ENCODE peak calls at places on chromosomes 13 and 19, in nine cellular contexts. F is activated T-cell treated with anti-CD3 and anti-CD28 coated beads, Interleukin-2, amount 50 U/mL, for 4 hours; H is uterus; O is NCI-H510A treated with DMSO at 0.1 percent for 48 hours; I is brain pericyte; X is mucosa of descending colon; T is aorta; Y is nephron progenitor cell; D is T-helper 2 cell. N is an unnamed sample.
A peak's percentile ranks its signal among the peaks of the same experiment; 100 is the strongest.

GRCh38 chr13:46831588-46832194 is 34.7 kb upstream of the ESD start:
- DNase-seq in D (no peak), F (no peak), T (no peak), X (no peak), I (peak; percentile 4), H (peak; percentile 20), O (peak; percentile 3), Y (peak; percentile 60), N (no peak)

GRCh38 chr19:2371656-2372055 is 11.6 kb downstream of the TMPRSS9 start:
- DNase-seq in X (no peak), D (no peak), I (no peak), F (no peak), Y (no peak), T (no peak), O (no peak), H (no peak), N (no peak)

GRCh38 chr19:46970815-46971214 is 48.8 kb upstream of the NPAS1 start:
- DNase-seq in Y (no peak), H (no peak), O (no peak), I (no peak), D (no peak), X (no peak), F (no peak), T (peak; percentile 30), N (no peak)

GRCh38 chr19:16330368-16330801 is 5.8 kb downstream of the KLF2 start:
- DNase-seq in T (peak; percentile 84), X (peak; percentile 72), Y (no peak), F (peak; percentile 93), I (no peak), O (no peak), D (peak; percentile 94), H (peak; percentile 54), N (peak; percentile 85)

GRCh38 chr19:3220576-3220975 is 3.9 kb upstream of the CELF5 start:
- DNase-seq in O (no peak), T (no peak), I (no peak), Y (no peak), H (no peak), X (no peak), D (no peak), F (no peak), N (no peak)

GRCh38 chr13:91085127-91085526 is 262.4 kb upstream of the MIR17HG start:
- DNase-seq in I (no peak), D (no peak), T (no peak), F (no peak), H (no peak), O (no peak), X (no peak), Y (no peak), N (no peak)

GRCh38 chr19:31578326-31578725 is 229.1 kb upstream of the TSHZ3 start:
- DNase-seq in D (no peak), Y (no peak), F (no peak), H (no peak), T (no peak), O (no peak), I (no peak), X (no peak), N (no peak)

GRCh38 chr13:83765796-83766195 is 116.5 kb downstream of the SLITRK1 start:
- DNase-seq in T (no peak), X (no peak), I (no peak), O (no peak), D (no peak), Y (no peak), F (no peak), H (no peak), N (no peak)

GRCh38 chr19:56692496-56692895 is 20.9 kb upstream of the ZNF835 start:
- DNase-seq in Y (no peak), O (no peak), D (no peak), I (no peak), T (no peak), X (no peak), F (no peak), H (no peak), N (no peak)

GRCh38 chr19:42325896-42326771 is 699 bp downstream of the MEGF8 start:
- DNase-seq in O (peak; percentile 28), Y (peak; percentile 50), I (no peak), H (no peak), D (no peak), X (peak; percentile 62), T (peak; percentile 63), F (no peak), N (no peak)

GRCh38 chr13:105787518-105788085 is 747.9 kb downstream of the EFNB2 start:
- DNase-seq in X (no peak), D (no peak), H (no peak), F (no peak), I (no peak), Y (no peak), T (no peak), O (no peak), N (no peak)

GRCh38 chr19:5952193-5953033 is 25.5 kb downstream of the RANBP3 start:
- DNase-seq in X (no peak), Y (no peak), O (peak; percentile 57), H (no peak), T (no peak), F (no peak), I (no peak), D (no peak), N (peak; percentile 39)

GRCh38 chr13:112711528-112712265 is 21.9 kb downstream of the ATP11A start:
- DNase-seq in X (peak; percentile 60), I (no peak), T (peak; percentile 89), D (no peak), O (peak; percentile 54), Y (peak; percentile 45), F (no peak), H (peak; percentile 93), N (peak; percentile 84)

GRCh38 chr13:26707122-26708006 is 53.2 kb downstream of the GPR12 start:
- DNase-seq in X (no peak), D (peak; percentile 25), Y (peak; percentile 47), F (no peak), I (no peak), T (no peak), H (no peak), O (peak; percentile 43), N (no peak)

GRCh38 chr13:65582160-65582559 is 1648.0 kb downstream of the PCDH9 start:
- DNase-seq in T (no peak), F (no peak), D (no peak), I (no peak), H (no peak), Y (no peak), O (no peak), X (no peak), N (no peak)

GRCh38 chr13:40252241-40252640 is 414.2 kb downstream of the FOXO1 start:
- DNase-seq in O (no peak), F (no peak), T (no peak), Y (no peak), I (no peak), D (no peak), X (no peak), H (no peak), N (no peak)

GRCh38 chr19:49786432-49786831 is 19.6 kb downstream of the AP2A1 start:
- DNase-seq in D (no peak), H (peak; percentile 55), X (no peak), Y (no peak), I (no peak), F (no peak), T (no peak), O (no peak), N (no peak)

GRCh38 chr13:110044521-110045200 is 258.3 kb upstream of the IRS2 start:
- DNase-seq in Y (no peak), F (no peak), H (no peak), D (no peak), O (no peak), I (peak; percentile 57), X (no peak), T (no peak), N (no peak)

GRCh38 chr13:108667205-108667604 is 37.8 kb downstream of the MYO16 start:
- DNase-seq in D (no peak), T (no peak), O (no peak), H (no peak), I (no peak), Y (no peak), F (no peak), X (no peak), N (no peak)

GRCh38 chr13:108929532-108929931 is 300.1 kb downstream of the MYO16 start:
- DNase-seq in I (no peak), O (no peak), F (no peak), T (no peak), H (no peak), Y (no peak), D (no peak), X (no peak), N (no peak)

GRCh38 chr13:73715114-73715909 is 418.9 kb downstream of the KLF12 start:
- DNase-seq in O (no peak), X (no peak), H (no peak), Y (no peak), D (peak; percentile 82), I (no peak), T (no peak), F (peak; percentile 27), N (peak; percentile 66)

GRCh38 chr19:47274891-47275865 is 493 bp downstream of the INAFM1 start:
- DNase-seq in D (no peak), I (no peak), O (no peak), X (no peak), F (peak; percentile 27), Y (peak; percentile 66), T (peak; percentile 71), H (peak; percentile 62), N (peak; percentile 66)

GRCh38 chr19:7783991-7784421 is 21.0 kb downstream of the CLEC4M start:
- DNase-seq in F (no peak), Y (no peak), O (no peak), I (no peak), X (no peak), T (no peak), H (no peak), D (no peak), N (no peak)

GRCh38 chr13:36131931-36132297 is 732 bp upstream of the DCLK1 start:
- DNase-seq in H (peak; percentile 64), X (peak; percentile 36), F (no peak), D (no peak), I (no peak), O (no peak), Y (no peak), T (peak; percentile 81), N (peak; percentile 74)

GRCh38 chr13:25874907-25875306 is 176.9 kb downstream of the SHISA2 start:
- DNase-seq in H (no peak), F (peak; percentile 52), Y (no peak), X (no peak), T (no peak), I (no peak), D (peak; percentile 46), O (peak; percentile 27), N (no peak)

GRCh38 chr19:18427752-18428131 is 8.5 kb downstream of the SSBP4 start:
- DNase-seq in Y (no peak), D (no peak), F (no peak), X (no peak), H (no peak), T (no peak), O (no peak), I (no peak), N (no peak)

GRCh38 chr19:55165952-55166529 is 372 bp downstream of the DNAAF3 start:
- DNase-seq in T (peak; percentile 69), Y (peak; percentile 83), I (no peak), F (peak; percentile 29), X (peak; percentile 62), O (peak; percentile 91), D (peak; percentile 45), H (no peak), N (no peak)

GRCh38 chr19:3186377-3186688 is 603 bp downstream of the NCLN start:
- DNase-seq in D (no peak), I (no peak), X (peak; percentile 63), Y (peak; percentile 44), O (no peak), T (no peak), H (no peak), F (no peak), N (no peak)

GRCh38 chr13:43528992-43529391 is 257.8 kb downstream of the ENOX1 start:
- DNase-seq in F (no peak), X (no peak), H (no peak), Y (no peak), O (no peak), I (no peak), D (no peak), T (no peak), N (no peak)

GRCh38 chr13:111319998-111320911 is at the start of gene TEX29:
- DNase-seq in F (no peak), Y (no peak), O (no peak), I (no peak), H (no peak), D (no peak), X (no peak), T (no peak), N (no peak)

GRCh38 chr13:102012299-102013293 is 389.3 kb downstream of the FGF14 start:
- DNase-seq in Y (no peak), F (no peak), I (no peak), H (no peak), T (peak; percentile 49), X (no peak), D (no peak), O (no peak), N (no peak)